ENCODE peak calls at places on chromosomes 6 and 20, in nine cellular contexts. A is nephron progenitor cell; E is CD8-positive, alpha-beta T cell; G is heart left ventricle; S is astrocyte; C is lower lobe of right lung; V is HCT116; T is dorsolateral prefrontal cortex; W is bronchial epithelial cell. O is an unnamed sample.

GRCh38 chr20:23564927-23565326 is 3.4 kb downstream of the CST9L start:
- DNase-seq in E (no peak), V (no peak), W (no peak), S (no peak), G (no peak), A (no peak), C (no peak), T (no peak), O (no peak)

GRCh38 chr20:61639200-61639599 is 387.1 kb downstream of the CDH4 start:
- DNase-seq in E (no peak), G (no peak), V (no peak), A (no peak), W (peak), C (no peak), T (no peak), S (peak), O (no peak)

GRCh38 chr6:10382322-10382721 is 32.6 kb downstream of the TFAP2A start:
- DNase-seq in W (no peak), S (no peak), E (no peak), T (no peak), V (no peak), C (no peak), A (peak), G (no peak), O (no peak)

GRCh38 chr20:23165307-23165750 is 79.2 kb upstream of the CD93 start:
- DNase-seq in V (no peak), A (no peak), E (no peak), T (no peak), W (no peak), S (no peak), G (no peak), C (peak), O (no peak)

GRCh38 chr6:113082691-113083090 is 735.6 kb downstream of the RFPL4B start:
- DNase-seq in W (peak), T (no peak), G (no peak), E (no peak), V (no peak), C (no peak), A (no peak), S (peak), O (no peak)

GRCh38 chr6:79421001-79421411 is 116.2 kb downstream of the LCA5 start:
- DNase-seq in C (no peak), S (peak), A (no peak), G (no peak), W (peak), V (no peak), E (no peak), T (no peak), O (no peak)

GRCh38 chr6:14546036-14546435 is 428.5 kb downstream of the CD83 start:
- DNase-seq in A (no peak), T (no peak), C (no peak), V (no peak), S (no peak), W (no peak), E (no peak), G (no peak), O (no peak)

GRCh38 chr20:3678198-3678597 is 3.6 kb downstream of the ADAM33 start:
- DNase-seq in A (no peak), W (no peak), T (no peak), V (no peak), G (no peak), E (no peak), S (no peak), C (no peak), O (no peak)

GRCh38 chr6:19921821-19922220 is 84.7 kb downstream of the ID4 start:
- DNase-seq in V (no peak), T (no peak), G (no peak), W (no peak), E (no peak), A (peak), C (no peak), S (no peak), O (no peak)

GRCh38 chr6:138416201-138416600 is 12.2 kb downstream of the HEBP2 start:
- DNase-seq in S (no peak), T (no peak), E (no peak), C (no peak), A (no peak), W (no peak), V (no peak), G (no peak), O (no peak)

GRCh38 chr20:13625241-13625981 is 13.3 kb downstream of the TASP1 start:
- DNase-seq in E (no peak), S (no peak), C (no peak), A (no peak), T (no peak), G (no peak), W (no peak), V (no peak), O (no peak)

GRCh38 chr6:32952817-32953739 is at the start of gene HLA-DMA:
- DNase-seq in E (peak), V (peak), A (peak), C (peak), W (peak), S (peak), T (peak), G (peak), O (peak)

GRCh38 chr20:62596486-62596885 is 45.8 kb upstream of the SLCO4A1 start:
- DNase-seq in A (no peak), W (no peak), C (no peak), E (no peak), S (no peak), V (no peak), G (no peak), T (no peak), O (no peak)

GRCh38 chr6:26064619-26065257 is 22.5 kb upstream of the HFE start:
- DNase-seq in W (peak), S (peak), V (peak), G (no peak), C (no peak), E (no peak), A (no peak), T (no peak), O (peak)

GRCh38 chr20:63234693-63235398 is 859 bp upstream of the BIRC7 start:
- DNase-seq in W (peak), A (peak), S (no peak), C (no peak), E (no peak), V (no peak), T (no peak), G (no peak), O (no peak)

GRCh38 chr20:6333110-6333509 is 210.3 kb upstream of the FERMT1 start:
- DNase-seq in A (no peak), T (no peak), C (no peak), E (no peak), W (no peak), G (no peak), S (no peak), V (no peak), O (no peak)

GRCh38 chr6:12105271-12105670 is 93.2 kb downstream of the HIVEP1 start:
- DNase-seq in C (no peak), S (no peak), A (no peak), V (no peak), G (no peak), T (no peak), E (no peak), W (no peak), O (no peak)

GRCh38 chr6:89993411-89993810 is 99.1 kb downstream of the GJA10 start:
- DNase-seq in W (no peak), C (no peak), A (no peak), V (no peak), G (no peak), T (no peak), S (no peak), E (no peak), O (no peak)

GRCh38 chr20:1854246-1854645 is 41.0 kb upstream of the SIRPA start:
- DNase-seq in G (no peak), V (no peak), E (no peak), T (no peak), A (no peak), C (no peak), W (no peak), S (no peak), O (no peak)

GRCh38 chr6:145816392-145816791 is 1.8 kb upstream of the FBXO30 start:
- DNase-seq in W (no peak), G (no peak), E (no peak), T (no peak), S (no peak), A (no peak), C (no peak), V (no peak), O (no peak)

GRCh38 chr6:32244270-32244669 is 20.4 kb upstream of the NOTCH4 start:
- DNase-seq in S (no peak), C (no peak), E (no peak), T (no peak), A (no peak), V (no peak), G (no peak), W (no peak), O (no peak)

GRCh38 chr20:48019940-48020339 is 234.7 kb upstream of the SULF2 start:
- DNase-seq in G (peak), S (no peak), C (no peak), T (no peak), V (no peak), W (no peak), E (no peak), A (no peak), O (peak)

GRCh38 chr6:129353067-129353466 is 356.9 kb downstream of the ARHGAP18 start:
- DNase-seq in W (peak), T (no peak), G (peak), A (peak), V (no peak), S (no peak), E (no peak), C (no peak), O (no peak)

GRCh38 chr6:31383149-31383548 is 20.2 kb upstream of the MICA start:
- DNase-seq in V (no peak), C (no peak), W (peak), A (no peak), S (no peak), E (no peak), T (no peak), G (no peak), O (no peak)

GRCh38 chr6:79605061-79605460 is 26.1 kb upstream of the SH3BGRL2 start:
- DNase-seq in C (no peak), E (no peak), T (no peak), W (no peak), S (peak), V (no peak), A (no peak), G (no peak), O (no peak)

GRCh38 chr20:16573011-16573965 is at the start of gene KIF16B:
- DNase-seq in A (peak), C (peak), W (peak), G (peak), S (peak), T (peak), E (peak), V (peak), O (peak)
- TF ChIP-seq CTCF in A (no peak), C (no peak), W (peak), G (peak), S (no peak), T (peak), E (no peak), V (no peak), O (peak)

GRCh38 chr6:136587527-136587926 is 37.3 kb upstream of the MAP7 start:
- DNase-seq in W (no peak), T (no peak), S (no peak), E (no peak), G (no peak), A (no peak), V (no peak), C (no peak), O (no peak)

GRCh38 chr6:136586295-136586694 is 36.1 kb upstream of the MAP7 start:
- DNase-seq in C (no peak), A (no peak), V (no peak), S (peak), G (no peak), T (no peak), E (no peak), W (peak), O (no peak)

GRCh38 chr6:136579800-136580199 is 29.6 kb upstream of the MAP7 start:
- DNase-seq in C (no peak), W (no peak), S (no peak), V (no peak), A (no peak), G (no peak), T (no peak), E (no peak), O (no peak)

GRCh38 chr6:136582702-136583471 is 32.7 kb upstream of the MAP7 start:
- DNase-seq in C (no peak), E (no peak), T (no peak), G (no peak), S (peak), A (no peak), V (peak), W (peak), O (no peak)
- TF ChIP-seq CTCF in C (peak), E (no peak), T (peak), G (peak), S (peak), A (peak), V (peak), W (peak), O (peak)

GRCh38 chr6:3144571-3144970 is 12.8 kb downstream of the TUBB2A start:
- DNase-seq in C (no peak), S (no peak), W (no peak), E (no peak), T (no peak), G (no peak), V (no peak), A (no peak), O (no peak)
- TF ChIP-seq CTCF in C (no peak), S (no peak), W (no peak), E (no peak), T (no peak), G (no peak), V (no peak), A (no peak), O (no peak)

GRCh38 chr6:71012871-71013456 is 56.1 kb upstream of the B3GAT2 start:
- DNase-seq in T (no peak), C (no peak), G (no peak), W (peak), V (peak), S (peak), A (peak), E (no peak), O (peak)
- TF ChIP-seq CTCF in T (peak), C (peak), G (peak), W (peak), V (peak), S (peak), A (peak), E (peak), O (peak)

DNA sequence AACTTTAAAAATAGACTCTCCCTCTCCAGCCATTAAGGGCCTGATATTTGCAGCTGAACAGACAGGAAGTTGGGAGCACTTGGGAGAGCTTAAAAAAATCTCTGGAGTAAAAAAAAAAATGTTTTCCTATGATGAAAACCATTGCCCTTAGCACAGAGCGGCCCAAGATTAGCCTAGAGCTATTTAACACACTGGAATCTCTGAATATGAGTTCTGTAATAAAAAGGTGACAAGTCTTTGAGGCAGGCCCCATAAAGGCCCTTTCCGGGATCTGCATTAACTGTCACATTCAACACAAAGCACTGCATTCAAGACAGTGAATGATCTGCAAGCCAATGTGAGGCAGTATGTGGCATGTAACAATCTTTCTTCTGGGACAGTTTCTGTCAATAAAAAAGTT is 393.7 kb downstream of the ZFAND3 start:
- DNase-seq in V (no peak), C (no peak), G (no peak), E (no peak), T (no peak), W (no peak), A (no peak), S (no peak), O (no peak)
- TF ChIP-seq CTCF in V (no peak), C (no peak), G (no peak), E (no peak), T (no peak), W (no peak), A (no peak), S (no peak), O (no peak)

GRCh38 chr6:121142093-121142492 is 192.2 kb downstream of the TBC1D32 start:
- DNase-seq in C (no peak), S (no peak), V (no peak), T (no peak), E (no peak), G (no peak), W (peak), A (no peak), O (no peak)
- TF ChIP-seq CTCF in C (no peak), S (no peak), V (no peak), T (no peak), E (no peak), G (no peak), W (no peak), A (no peak), O (no peak)

O was measured in neural crest cell.